ENCODE peak calls at places on chromosomes 16 and 17, in seven cellular contexts. W is colonic mucosa, A is body of pancreas, S is right atrium auricular region, Q is adrenal gland, Z is left ventricle myocardium inferior, O is fibroblast of the aortic adventitia. X is an unnamed sample.

GRCh38 chr16:3060339-3061127 is 4.9 kb upstream of the IL32 start:
- DNase-seq in W (no peak), A (no peak), S (no peak), Q (no peak), Z (no peak), O (no peak), X (no peak)

GRCh38 chr17:8800656-8801055 is 1.5 kb upstream of the MFSD6L start:
- DNase-seq in W (no peak), A (no peak), S (no peak), Q (no peak), Z (no peak), O (no peak), X (no peak)

GRCh38 chr16:70709457-70709856 is 23.6 kb upstream of the MTSS2 start:
- DNase-seq in W (no peak), A (no peak), S (no peak), Q (no peak), Z (no peak), O (no peak), X (no peak)

GRCh38 chr17:31096106-31096436 is 1.3 kb downstream of the NF1 start:
- DNase-seq in W (no peak), A (no peak), S (no peak), Q (no peak), Z (no peak), O (peak; percentile 38), X (peak; percentile 24)

GRCh38 chr16:19842758-19843157 is 41.9 kb downstream of the GPRC5B start:
- DNase-seq in W (no peak), A (no peak), S (no peak), Q (no peak), Z (no peak), O (no peak), X (no peak)

GRCh38 chr17:71496552-71496951 is 624.3 kb upstream of the SOX9 start:
- DNase-seq in W (no peak), A (no peak), S (no peak), Q (no peak), Z (no peak), O (no peak), X (no peak)

GRCh38 chr17:64694207-64694606 is 32.1 kb upstream of the SMURF2 start:
- DNase-seq in W (peak; percentile 69), A (peak; percentile 95), S (peak; percentile 91), Q (peak; percentile 97), Z (peak; percentile 59), O (peak; percentile 64), X (peak; percentile 79)

GRCh38 chr17:50003916-50004315 is 8.9 kb upstream of the DLX3 start:
- DNase-seq in W (no peak), A (no peak), S (peak; percentile 23), Q (no peak), Z (no peak), O (no peak), X (no peak)

GRCh38 chr16:66408181-66409048 is 18.7 kb upstream of the BEAN1 start:
- DNase-seq in W (peak; percentile 30), A (peak; percentile 16), S (peak; percentile 59), Q (peak; percentile 36), Z (peak; percentile 42), O (peak; percentile 63), X (peak; percentile 84)

GRCh38 chr17:75285123-75285522 is 4.1 kb downstream of the SLC25A19 start:
- DNase-seq in W (no peak), A (no peak), S (no peak), Q (no peak), Z (no peak), O (no peak), X (no peak)

GRCh38 chr16:70770968-70771552 is 29.9 kb downstream of the VAC14 start:
- DNase-seq in W (peak; percentile 69), A (peak; percentile 48), S (peak; percentile 65), Q (peak; percentile 84), Z (peak; percentile 46), O (peak; percentile 58), X (peak; percentile 62)

GRCh38 chr16:83774066-83774465 is 33.7 kb upstream of the HSBP1 start:
- DNase-seq in W (no peak), A (peak; percentile 20), S (no peak), Q (peak; percentile 23), Z (no peak), O (no peak), X (no peak)

GRCh38 chr17:7626307-7626706 is 1.3 kb downstream of the SAT2 start:
- DNase-seq in W (no peak), A (peak; percentile 46), S (no peak), Q (peak; percentile 72), Z (no peak), O (no peak), X (no peak)

GRCh38 chr16:72637306-72637705 is 410.6 kb downstream of the ZFHX3 start:
- DNase-seq in W (no peak), A (no peak), S (no peak), Q (peak; percentile 27), Z (no peak), O (peak; percentile 85), X (peak; percentile 79)

GRCh38 chr17:17402558-17402957 is 74.2 kb upstream of the MED9 start:
- DNase-seq in W (no peak), A (no peak), S (no peak), Q (no peak), Z (no peak), O (no peak), X (no peak)

GRCh38 chr17:63996430-63997182 is 1.5 kb upstream of the PRR29 start:
- DNase-seq in W (no peak), A (no peak), S (no peak), Q (no peak), Z (peak; percentile 1), O (no peak), X (no peak)

GRCh38 chr17:38960402-38960801 is 6.8 kb downstream of the FBXO47 start:
- DNase-seq in W (no peak), A (no peak), S (no peak), Q (no peak), Z (no peak), O (no peak), X (no peak)

GRCh38 chr17:74923538-74924249 is 379 bp upstream of the OTOP2 start:
- DNase-seq in W (peak; percentile 73), A (peak; percentile 65), S (peak; percentile 61), Q (peak; percentile 81), Z (peak; percentile 60), O (peak; percentile 35), X (peak; percentile 49)

GRCh38 chr16:48965391-48965790 is 316.2 kb downstream of the CBLN1 start:
- DNase-seq in W (no peak), A (no peak), S (no peak), Q (no peak), Z (no peak), O (no peak), X (no peak)

GRCh38 chr16:3129137-3130131 is 5.4 kb upstream of the ZNF213 start:
- DNase-seq in W (peak; percentile 85), A (peak; percentile 89), S (peak; percentile 79), Q (peak; percentile 85), Z (peak; percentile 63), O (peak; percentile 95), X (peak; percentile 92)

GRCh38 chr17:4969551-4970231 is 2.1 kb upstream of the SPAG7 start:
- DNase-seq in W (no peak), A (no peak), S (no peak), Q (peak; percentile 63), Z (no peak), O (peak; percentile 37), X (no peak)

GRCh38 chr17:16001498-16001897 is 1.9 kb downstream of the TTC19 start:
- DNase-seq in W (no peak), A (no peak), S (no peak), Q (no peak), Z (no peak), O (peak; percentile 42), X (peak; percentile 47)

GRCh38 chr16:50267651-50268050 is 1.3 kb downstream of the ADCY7 start:
- DNase-seq in W (peak; percentile 37), A (no peak), S (no peak), Q (peak; percentile 24), Z (no peak), O (no peak), X (no peak)

GRCh38 chr16:73054732-73055481 is 7.0 kb upstream of the ZFHX3 start:
- DNase-seq in W (no peak), A (no peak), S (no peak), Q (no peak), Z (no peak), O (peak; percentile 90), X (peak; percentile 58)

GRCh38 chr16:28212532-28212873 is 738 bp upstream of the XPO6 start:
- DNase-seq in W (no peak), A (no peak), S (no peak), Q (peak; percentile 8), Z (no peak), O (peak; percentile 28), X (no peak)

GRCh38 chr16:53876811-53877210 is 172.9 kb downstream of the FTO start:
- DNase-seq in W (no peak), A (no peak), S (no peak), Q (no peak), Z (no peak), O (no peak), X (no peak)

GRCh38 chr16:57732011-57732410 is 3.6 kb upstream of the KATNB1 start:
- DNase-seq in W (no peak), A (no peak), S (no peak), Q (peak; percentile 61), Z (no peak), O (peak; percentile 77), X (peak; percentile 68)

GRCh38 chr17:55089955-55090573 is 121.5 kb downstream of the STXBP4 start:
- DNase-seq in W (no peak), A (no peak), S (no peak), Q (no peak), Z (no peak), O (peak; percentile 15), X (peak; percentile 33)

GRCh38 chr17:19346351-19347255 is 15.9 kb downstream of the B9D1 start:
- DNase-seq in W (peak; percentile 48), A (peak; percentile 48), S (peak; percentile 93), Q (peak; percentile 73), Z (peak; percentile 77), O (peak; percentile 93), X (peak; percentile 92)

GRCh38 chr17:28895794-28896447 is 1.6 kb downstream of the FLOT2 start:
- DNase-seq in W (no peak), A (no peak), S (no peak), Q (no peak), Z (no peak), O (no peak), X (no peak)

GRCh38 chr16:24834459-24835335 is 11.1 kb upstream of the SLC5A11 start:
- DNase-seq in W (peak; percentile 82), A (no peak), S (no peak), Q (no peak), Z (no peak), O (peak; percentile 61), X (peak; percentile 59)
- TF ChIP-seq CTCF in W (peak; percentile 47), A (no peak), S (peak; percentile 55), Q (peak; percentile 39), Z (peak; percentile 54), O (peak; percentile 82), X (peak; percentile 89)

GRCh38 chr16:777826-778225 is 10.4 kb downstream of the RPUSD1 start:
- DNase-seq in W (no peak), A (no peak), S (no peak), Q (no peak), Z (no peak), O (no peak), X (no peak)
- H3K4me3 ChIP-seq in W (no peak overlapping the region), A (no peak overlapping the region), S (no peak overlapping the region), Q (no peak overlapping the region), Z (no peak overlapping the region), O (no peak overlapping the region), X (no peak overlapping the region)

GRCh38 chr16:82738699-82739098 is 111.9 kb downstream of the CDH13 start:
- DNase-seq in W (no peak), A (no peak), S (no peak), Q (no peak), Z (no peak), O (peak; percentile 39), X (peak; percentile 42)
- TF ChIP-seq CTCF in W (no peak), A (no peak), S (peak; percentile 65), Q (no peak), Z (peak; percentile 62), O (peak; percentile 51), X (peak; percentile 48)

GRCh38 chr17:10052414-10052813 is 146.0 kb downstream of the GAS7 start:
- DNase-seq in W (no peak), A (no peak), S (no peak), Q (no peak), Z (no peak), O (no peak), X (no peak)
- H3K4me3 ChIP-seq in W (no peak overlapping the region), A (no peak overlapping the region), S (no peak overlapping the region), Q (no peak overlapping the region), Z (no peak overlapping the region), O (no peak overlapping the region), X (no peak overlapping the region)

X was measured in fibroblast of pulmonary artery.